ENCODE peak calls at places on chromosome 4, in five cellular contexts. D is sigmoid colon, R is endodermal cell, Q is heart left ventricle, M is hepatocyte. K is an unnamed sample.

GRCh38 chr4:99947608-99948007 is 1.2 kb upstream of the DNAJB14 start:
- DNase-seq in D (no peak), R (no peak), Q (no peak), M (no peak), K (no peak)

GRCh38 chr4:6582889-6583504 is 8.0 kb downstream of the MAN2B2 start:
- DNase-seq in D (no peak), R (peak; percentile 73), Q (peak; percentile 33), M (no peak), K (no peak)

GRCh38 chr4:122131562-122132157 is 20.5 kb upstream of the BLTP1 start:
- DNase-seq in D (no peak), R (no peak), Q (no peak), M (no peak), K (no peak)

GRCh38 chr4:150641604-150642003 is 59.7 kb downstream of the MAB21L2 start:
- DNase-seq in D (no peak), R (no peak), Q (no peak), M (no peak), K (no peak)

GRCh38 chr4:159498371-159499115 is 395.7 kb downstream of the RAPGEF2 start:
- DNase-seq in D (no peak), R (no peak), Q (no peak), M (no peak), K (no peak)

GRCh38 chr4:156378053-156378665 is 424.5 kb upstream of the CTSO start:
- DNase-seq in D (no peak), R (peak; percentile 64), Q (no peak), M (peak; percentile 58), K (no peak)

GRCh38 chr4:7361256-7361655 is 73.5 kb downstream of the PSAPL1 start:
- DNase-seq in D (no peak), R (no peak), Q (peak; percentile 71), M (peak; percentile 26), K (peak; percentile 53)

GRCh38 chr4:145507636-145508035 is 26.0 kb downstream of the SMAD1 start:
- DNase-seq in D (no peak), R (no peak), Q (no peak), M (no peak), K (no peak)

GRCh38 chr4:26127851-26128337 is 192.9 kb upstream of the RBPJ start:
- DNase-seq in D (no peak), R (no peak), Q (no peak), M (no peak), K (no peak)

GRCh38 chr4:139599594-139600374 is 43.8 kb upstream of the SETD7 start:
- DNase-seq in D (no peak), R (no peak), Q (no peak), M (no peak), K (no peak)

GRCh38 chr4:124650614-124651013 is 61.9 kb downstream of the ANKRD50 start:
- DNase-seq in D (no peak), R (no peak), Q (peak; percentile 51), M (no peak), K (peak; percentile 43)

GRCh38 chr4:120694973-120695372 is 227.6 kb downstream of the PRDM5 start:
- DNase-seq in D (peak; percentile 71), R (no peak), Q (no peak), M (peak; percentile 72), K (no peak)

GRCh38 chr4:42371306-42372063 is 25.8 kb upstream of the SHISA3 start:
- DNase-seq in D (no peak), R (no peak), Q (no peak), M (peak; percentile 57), K (no peak)

GRCh38 chr4:83339573-83339972 is 4.9 kb upstream of the HPSE start:
- DNase-seq in D (no peak), R (no peak), Q (no peak), M (no peak), K (no peak)

GRCh38 chr4:184647391-184648101 is 1.7 kb downstream of the CASP3 start:
- DNase-seq in D (no peak), R (no peak), Q (no peak), M (no peak), K (no peak)

GRCh38 chr4:121256346-121256745 is 92.2 kb upstream of the TNIP3 start:
- DNase-seq in D (no peak), R (no peak), Q (no peak), M (peak; percentile 42), K (no peak)

GRCh38 chr4:183256756-183257385 is 63.2 kb downstream of the CLDN22 start:
- DNase-seq in D (peak; percentile 73), R (peak; percentile 86), Q (peak; percentile 68), M (peak; percentile 62), K (peak; percentile 79)

GRCh38 chr4:55378617-55379467 is 16.9 kb upstream of the TMEM165 start:
- DNase-seq in D (no peak), R (no peak), Q (no peak), M (no peak), K (no peak)

GRCh38 chr4:6682862-6683590 is 10.7 kb upstream of the S100P start:
- DNase-seq in D (no peak), R (no peak), Q (no peak), M (no peak), K (no peak)

GRCh38 chr4:163048447-163048846 is 118.2 kb downstream of the NAF1 start:
- DNase-seq in D (no peak), R (peak; percentile 66), Q (no peak), M (peak; percentile 47), K (peak; percentile 53)

GRCh38 chr4:29571322-29571721 is 1148.8 kb upstream of the PCDH7 start:
- DNase-seq in D (no peak), R (no peak), Q (no peak), M (no peak), K (no peak)

GRCh38 chr4:37528161-37528560 is 158.0 kb downstream of the RELL1 start:
- DNase-seq in D (no peak), R (no peak), Q (no peak), M (peak; percentile 58), K (no peak)

GRCh38 chr4:8306511-8307021 is 37.0 kb downstream of the HTRA3 start:
- DNase-seq in D (peak; percentile 73), R (peak; percentile 55), Q (peak; percentile 60), M (no peak), K (peak; percentile 80)

GRCh38 chr4:114615435-114615834 is 16.8 kb downstream of the UGT8 start:
- DNase-seq in D (no peak), R (no peak), Q (no peak), M (peak; percentile 38), K (no peak)

GRCh38 chr4:185772391-185773093 is 39.5 kb downstream of the SORBS2 start:
- DNase-seq in D (no peak), R (no peak), Q (no peak), M (no peak), K (no peak)

GRCh38 chr4:126051709-126052424 is 737.1 kb downstream of the FAT4 start:
- DNase-seq in D (no peak), R (no peak), Q (no peak), M (peak; percentile 54), K (peak; percentile 45)

GRCh38 chr4:176622251-176622968 is 170.3 kb downstream of the VEGFC start:
- DNase-seq in D (no peak), R (no peak), Q (no peak), M (no peak), K (no peak)

GRCh38 chr4:53016099-53016498 is 154.0 kb downstream of the RASL11B start:
- DNase-seq in D (no peak), R (no peak), Q (no peak), M (no peak), K (no peak)

GRCh38 chr4:41156574-41156973 is 57.8 kb downstream of the APBB2 start:
- DNase-seq in D (no peak), R (no peak), Q (no peak), M (no peak), K (no peak)

GRCh38 chr4:5045099-5045498 is 6.2 kb upstream of the STK32B start:
- DNase-seq in D (no peak), R (no peak), Q (no peak), M (no peak), K (peak; percentile 68)

GRCh38 chr4:29805245-29805644 is 914.9 kb upstream of the PCDH7 start:
- DNase-seq in D (no peak), R (peak; percentile 73), Q (no peak), M (peak; percentile 14), K (no peak)

GRCh38 chr4:183430317-183430986 is 14.0 kb upstream of the CDKN2AIP start:
- DNase-seq in D (no peak), R (peak; percentile 94), Q (no peak), M (no peak), K (peak; percentile 36)

GRCh38 chr4:93670434-93670833 is 158.1 kb upstream of the ATOH1 start:
- DNase-seq in D (no peak), R (no peak), Q (no peak), M (no peak), K (no peak)

GRCh38 chr4:53012738-53013137 is 150.6 kb downstream of the RASL11B start:
- DNase-seq in D (no peak), R (no peak), Q (no peak), M (peak; percentile 34), K (no peak)

GRCh38 chr4:123260429-123261052 is 136.1 kb upstream of the SPRY1 start:
- DNase-seq in D (no peak), R (no peak), Q (no peak), M (no peak), K (no peak)

GRCh38 chr4:134948110-134948642 is 746.6 kb upstream of the PABPC4L start:
- DNase-seq in D (no peak), R (no peak), Q (peak; percentile 57), M (no peak), K (no peak)

GRCh38 chr4:51885371-51885770 is 42.4 kb downstream of the DCUN1D4 start:
- DNase-seq in D (no peak), R (peak; percentile 73), Q (no peak), M (peak; percentile 46), K (no peak)

DNA sequence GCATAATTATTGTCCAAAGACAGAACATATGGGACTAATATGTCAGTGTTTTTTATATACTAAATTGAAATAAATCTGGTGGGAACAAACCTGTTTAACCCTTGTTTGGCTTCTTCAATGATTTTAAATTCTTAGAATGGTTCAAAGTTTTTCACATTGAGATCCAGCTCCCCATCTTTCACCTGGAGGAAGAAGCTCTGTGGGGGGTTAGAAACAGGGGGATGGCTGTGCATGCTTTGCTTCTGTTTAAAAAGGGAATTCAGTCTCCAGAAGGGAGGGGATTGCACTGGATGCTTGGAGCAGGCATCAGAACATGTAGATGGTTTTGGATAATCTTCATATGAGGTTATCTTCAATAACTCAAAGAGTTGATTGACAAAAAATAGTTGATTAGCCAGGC is 72.1 kb downstream of the GALNT7 start:
- DNase-seq in D (no peak), R (no peak), Q (no peak), M (no peak), K (no peak)
- H3K4me1 ChIP-seq in D (peaks cover 22% of the 10 kb centered on the region), R (peaks cover 11% of the 10 kb centered on the region), Q (peaks cover 12% of the 10 kb centered on the region), M (peaks cover 7% of the 10 kb centered on the region), K (no peaks in the 10 kb centered on the region)

GRCh38 chr4:118898684-118899138 is 10.1 kb downstream of the SYNPO2 start:
- DNase-seq in D (peak; percentile 81), R (no peak), Q (peak; percentile 69), M (no peak), K (peak; percentile 82)
- H3K4me1 ChIP-seq in D (peaks cover 59% of the 10 kb centered on the region), R (no peaks in the 10 kb centered on the region), Q (peaks cover 59% of the 10 kb centered on the region), M (no peaks in the 10 kb centered on the region), K (peaks cover 3% of the 10 kb centered on the region)

DNA sequence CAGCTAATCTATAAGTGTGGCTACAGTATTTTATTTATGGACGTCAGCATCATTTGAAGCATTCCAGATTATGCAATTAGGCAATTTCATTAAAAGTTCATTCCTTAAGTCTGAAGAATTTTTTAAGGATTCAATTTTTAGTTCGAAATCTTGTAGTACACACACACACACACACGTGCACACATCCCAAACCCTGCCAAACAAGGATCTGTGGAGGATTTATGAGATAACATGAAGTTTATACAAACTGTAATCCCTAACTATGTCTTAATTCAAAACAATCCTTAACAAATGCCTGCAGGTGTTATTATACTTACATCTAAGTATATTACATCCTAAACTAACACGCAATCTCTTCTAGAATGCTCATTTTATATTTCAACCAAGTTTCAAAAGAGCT is 105.8 kb downstream of the ELOVL6 start:
- DNase-seq in D (no peak), R (no peak), Q (no peak), M (no peak), K (no peak)
- H3K4me1 ChIP-seq in D (no peaks in the 10 kb centered on the region), R (no peaks in the 10 kb centered on the region), Q (peaks cover 5% of the 10 kb centered on the region), M (no peaks in the 10 kb centered on the region), K (no peaks in the 10 kb centered on the region)

GRCh38 chr4:1028574-1029220 is 17.3 kb downstream of the FGFRL1 start:
- DNase-seq in D (no peak), R (no peak), Q (no peak), M (no peak), K (no peak)
- H3K4me1 ChIP-seq in D (peaks cover 5% of the 10 kb centered on the region), R (no peaks in the 10 kb centered on the region), Q (peaks cover 12% of the 10 kb centered on the region), M (no peaks in the 10 kb centered on the region), K (no peaks in the 10 kb centered on the region)